ENCODE peak calls at places on chromosomes 12 and 14, in six cellular contexts. U is fibroblast of mammary gland, A is cardiac muscle cell, I is neural crest cell, E is psoas muscle, W is Calu3. V is an unnamed sample.

GRCh38 chr12:105358789-105359188 is 28.3 kb downstream of the C12orf75 start:
- DNase-seq in I (no peak), W (no peak), A (no peak), E (no peak), U (no peak), V (no peak)

GRCh38 chr12:120677765-120678473 is 9.0 kb upstream of the MLEC start:
- DNase-seq in I (no peak), A (no peak), E (peak; percentile 39), U (peak; percentile 67), W (no peak), V (peak; percentile 21)

GRCh38 chr14:104721704-104722431 is 2.2 kb upstream of the ADSS1 start:
- DNase-seq in U (no peak), E (peak; percentile 80), I (no peak), W (no peak), A (peak; percentile 69), V (no peak)

GRCh38 chr12:13652105-13652504 is 329.3 kb downstream of the GRIN2B start:
- DNase-seq in E (no peak), I (no peak), A (no peak), U (no peak), W (no peak), V (no peak)

GRCh38 chr14:97366400-97366799 is 569.2 kb downstream of the VRK1 start:
- DNase-seq in E (no peak), I (no peak), W (no peak), A (no peak), U (no peak), V (no peak)

GRCh38 chr12:49874142-49874897 is 29.4 kb downstream of the FAIM2 start:
- DNase-seq in U (no peak), I (no peak), W (no peak), E (no peak), A (no peak), V (no peak)

GRCh38 chr12:126676426-126676825 is 1590.5 kb upstream of the TMEM132C start:
- DNase-seq in I (no peak), U (no peak), W (no peak), E (no peak), A (no peak), V (no peak)

GRCh38 chr14:43123544-43123943 is 1383.5 kb downstream of the FSCB start:
- DNase-seq in E (no peak), U (no peak), A (no peak), W (no peak), I (no peak), V (no peak)

GRCh38 chr12:122875590-122876220 is 20.2 kb downstream of the VPS37B start:
- DNase-seq in U (no peak), W (no peak), A (no peak), I (no peak), E (no peak), V (peak; percentile 43)

GRCh38 chr12:65121049-65121955 is at the start of gene WIF1:
- DNase-seq in A (peak; percentile 50), E (peak; percentile 21), U (peak; percentile 4), I (no peak), W (peak; percentile 55), V (no peak)
- TF ChIP-seq CTCF in A (peak; percentile 33), E (no peak), U (no peak), I (peak; percentile 52), W (peak; percentile 82), V (no peak)

GRCh38 chr14:69131176-69131575 is 21.7 kb downstream of the DCAF5 start:
- DNase-seq in E (no peak), W (no peak), I (no peak), U (no peak), A (no peak), V (no peak)

GRCh38 chr14:69132513-69133181 is 20.3 kb downstream of the DCAF5 start:
- DNase-seq in A (no peak), W (no peak), I (no peak), E (no peak), U (no peak), V (no peak)

GRCh38 chr14:69133206-69134125 is 19.5 kb downstream of the DCAF5 start:
- DNase-seq in W (no peak), A (no peak), I (no peak), U (peak; percentile 70), E (no peak), V (peak; percentile 67)

GRCh38 chr14:69135133-69135532 is 17.8 kb downstream of the DCAF5 start:
- DNase-seq in U (no peak), A (no peak), E (no peak), I (no peak), W (no peak), V (no peak)

GRCh38 chr14:69129264-69129880 is 23.5 kb downstream of the DCAF5 start:
- DNase-seq in U (peak; percentile 87), E (peak; percentile 59), W (peak; percentile 64), I (peak; percentile 67), A (peak; percentile 89), V (peak; percentile 87)
- TF ChIP-seq CTCF in U (peak; percentile 99), E (peak; percentile 92), W (peak; percentile 57), I (peak; percentile 97), A (peak; percentile 95), V (peak; percentile 97)

DNA sequence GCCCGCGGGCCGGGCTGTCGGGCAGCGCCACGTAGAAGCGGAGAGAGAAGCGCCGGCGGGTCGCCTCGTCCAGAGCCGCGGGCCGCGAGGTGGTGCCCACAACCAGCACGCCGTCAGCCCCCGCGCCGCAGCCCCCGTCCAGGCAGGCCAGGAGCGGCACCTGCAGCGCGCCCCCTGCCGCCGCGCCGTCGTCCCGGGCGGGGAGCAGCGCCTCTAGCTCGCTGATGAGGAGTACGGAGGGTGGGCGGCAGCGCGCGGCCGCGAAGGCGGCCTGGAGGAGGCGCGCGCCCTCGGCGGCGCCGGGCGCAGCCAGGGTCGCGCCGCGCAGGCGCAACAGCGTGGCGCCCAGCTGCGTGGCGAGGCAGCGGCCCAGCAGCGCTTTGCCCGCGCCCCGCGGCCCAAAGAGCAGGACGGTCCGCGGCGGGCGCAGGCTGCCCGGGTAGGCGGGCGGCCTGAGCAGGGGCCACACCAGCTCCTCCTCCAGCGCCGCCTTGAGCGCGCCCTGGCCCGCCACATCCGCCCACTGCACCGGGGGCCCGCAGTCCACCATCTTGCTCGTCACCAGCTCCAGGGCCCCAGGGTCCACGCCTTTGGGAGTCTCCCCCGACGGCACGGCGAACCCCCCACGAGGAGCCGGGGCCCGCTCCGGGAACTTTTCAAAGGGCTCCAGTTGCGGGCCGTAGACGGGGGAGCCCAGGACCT is 27.6 kb downstream of the FIGNL2 start:
- DNase-seq in U (peak; percentile 39), I (peak; percentile 76), E (peak; percentile 64), W (no peak), A (peak; percentile 77), V (peak; percentile 51)
- TF ChIP-seq CTCF in U (no peak), I (peak; percentile 55), E (no peak), W (no peak), A (no peak), V (no peak)

DNA sequence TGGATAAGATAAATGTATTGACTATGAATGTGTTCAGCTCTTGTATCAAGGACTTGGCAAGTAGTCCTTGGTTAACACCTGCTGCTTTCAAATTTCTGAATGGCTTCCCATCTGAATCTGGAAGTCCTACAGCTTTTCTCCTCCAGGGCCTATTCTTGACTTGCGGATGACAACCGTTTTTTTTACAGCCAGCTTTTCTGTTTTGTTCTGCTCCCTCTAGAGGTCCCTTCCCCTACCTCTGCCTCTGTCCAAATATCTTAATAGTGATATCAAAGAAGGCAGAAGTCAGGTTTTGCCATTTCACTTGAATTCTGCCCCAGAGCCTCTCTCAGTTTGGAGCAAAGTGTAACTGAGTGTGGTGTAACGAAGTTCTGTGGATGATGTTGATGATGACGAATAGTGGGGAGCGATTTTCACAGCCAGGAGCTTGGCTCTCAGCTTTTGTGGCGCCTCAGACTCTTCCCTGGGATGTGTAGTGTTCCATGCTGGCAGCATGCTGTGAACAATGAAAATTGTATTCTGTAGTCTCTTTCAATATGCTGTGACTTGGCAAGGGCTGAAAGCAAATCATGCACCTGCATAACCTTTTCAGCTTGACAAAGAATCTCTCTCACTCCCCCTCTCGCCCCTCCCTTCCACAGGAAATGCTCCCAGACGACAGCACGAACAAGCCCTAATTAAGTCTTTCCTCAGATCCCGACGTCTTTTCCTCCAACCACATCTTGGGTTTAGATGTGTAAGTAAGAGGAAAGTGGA is 5.0 kb upstream of the SLC4A8 start:
- DNase-seq in W (no peak), I (no peak), A (peak; percentile 18), E (no peak), U (no peak), V (no peak)
- TF ChIP-seq CTCF in W (no peak), I (peak; percentile 39), A (no peak), E (no peak), U (no peak), V (no peak)

V was measured in AG10803.